ENCODE peak calls at places on chromosomes 12 and 14, in four cellular contexts. E is IMR-90, S is aorta, T is tibial artery. K is an unnamed sample. For H3K4me1, the result is how much of the 10 kb centered on the place peaks cover.

GRCh38 chr12:71797506-71797905 is 42.1 kb upstream of the TBC1D15 start:
- DNase-seq in E (no peak), T (no peak), S (no peak), K (no peak)

GRCh38 chr14:96038558-96038919 is 623 bp upstream of the C14orf132 start:
- DNase-seq in S (no peak), T (no peak), E (no peak), K (no peak)

GRCh38 chr12:52228366-52228765 is 4.7 kb upstream of the KRT7 start:
- DNase-seq in T (no peak), E (no peak), S (no peak), K (no peak)

GRCh38 chr12:98582093-98582492 is 11.4 kb upstream of the SLC25A3 start:
- DNase-seq in S (no peak), T (no peak), E (peak), K (no peak)

GRCh38 chr12:18483723-18484325 is 222.5 kb downstream of the PIK3C2G start:
- DNase-seq in E (no peak), S (no peak), T (no peak), K (no peak)

GRCh38 chr14:42633504-42634095 is 1026.9 kb downstream of the LRFN5 start:
- DNase-seq in T (no peak), E (no peak), S (no peak), K (no peak)

GRCh38 chr12:71504471-71504852 is 64.9 kb downstream of the LGR5 start:
- DNase-seq in E (no peak), T (no peak), S (no peak), K (no peak)

GRCh38 chr12:20154060-20154459 is 214.3 kb upstream of the PDE3A start:
- DNase-seq in S (no peak), T (no peak), E (peak), K (no peak)

GRCh38 chr12:122385171-122386041 is 37.1 kb downstream of the CLIP1 start:
- DNase-seq in S (no peak), T (no peak), E (no peak), K (no peak)

GRCh38 chr14:69398818-69399210 is 322 bp downstream of the SLC39A9 start:
- DNase-seq in T (no peak), E (no peak), S (no peak), K (no peak)

GRCh38 chr14:64766430-64767151 is 62.4 kb downstream of the PLEKHG3 start:
- DNase-seq in S (peak), T (no peak), E (no peak), K (no peak)

GRCh38 chr14:55430024-55430690 is 10.3 kb downstream of the TBPL2 start:
- DNase-seq in E (peak), T (no peak), S (no peak), K (peak)

GRCh38 chr14:96362071-96362964 is 823 bp downstream of the ATG2B start:
- DNase-seq in T (peak), E (peak), S (peak), K (peak)

GRCh38 chr12:27505124-27505523 is 18.9 kb upstream of the PPFIBP1 start:
- DNase-seq in T (no peak), E (peak), S (no peak), K (no peak)

GRCh38 chr14:21015312-21015711 is 9.5 kb downstream of the NDRG2 start:
- DNase-seq in S (no peak), T (no peak), E (no peak), K (peak)
- H3K4me1 ChIP-seq in S (under half), T (under half), E (under half), K (half or more)

GRCh38 chr14:99418217-99418616 is 62.4 kb downstream of the SETD3 start:
- DNase-seq in S (no peak), E (no peak), T (no peak), K (no peak)

GRCh38 chr14:99413172-99413571 is 67.5 kb downstream of the SETD3 start:
- DNase-seq in T (no peak), E (no peak), S (no peak), K (no peak)

GRCh38 chr14:99413972-99414371 is 66.7 kb downstream of the SETD3 start:
- DNase-seq in T (no peak), S (no peak), E (no peak), K (no peak)

GRCh38 chr14:99416909-99417308 is 63.8 kb downstream of the SETD3 start:
- DNase-seq in S (no peak), T (no peak), E (no peak), K (no peak)

GRCh38 chr14:99415496-99416281 is 65.0 kb downstream of the SETD3 start:
- DNase-seq in E (peak), T (peak), S (no peak), K (peak)
- H3K4me1 ChIP-seq in E (under half), T (under half), S (under half), K (under half)

GRCh38 chr12:115670869-115671268 is 606.6 kb downstream of the MED13L start:
- DNase-seq in E (no peak), T (no peak), S (no peak), K (no peak)
- H3K4me1 ChIP-seq in E (under half), T (under half), S (under half), K (under half)

GRCh38 chr14:104678901-104679705 is 10.3 kb upstream of the INF2 start:
- DNase-seq in E (no peak), S (no peak), T (no peak), K (no peak)

GRCh38 chr14:104680056-104680805 is 9.2 kb upstream of the INF2 start:
- DNase-seq in S (peak), E (peak), T (peak), K (no peak)

GRCh38 chr14:104682107-104682593 is 7.3 kb upstream of the INF2 start:
- DNase-seq in E (no peak), T (no peak), S (no peak), K (no peak)

GRCh38 chr14:104681689-104682074 is 7.7 kb upstream of the INF2 start:
- DNase-seq in E (peak), S (peak), T (peak), K (peak)

GRCh38 chr14:104680806-104681688 is 8.4 kb upstream of the INF2 start:
- DNase-seq in S (no peak), T (peak), E (peak), K (peak)
- H3K4me1 ChIP-seq in S (under half), T (under half), E (under half), K (under half)

DNA sequence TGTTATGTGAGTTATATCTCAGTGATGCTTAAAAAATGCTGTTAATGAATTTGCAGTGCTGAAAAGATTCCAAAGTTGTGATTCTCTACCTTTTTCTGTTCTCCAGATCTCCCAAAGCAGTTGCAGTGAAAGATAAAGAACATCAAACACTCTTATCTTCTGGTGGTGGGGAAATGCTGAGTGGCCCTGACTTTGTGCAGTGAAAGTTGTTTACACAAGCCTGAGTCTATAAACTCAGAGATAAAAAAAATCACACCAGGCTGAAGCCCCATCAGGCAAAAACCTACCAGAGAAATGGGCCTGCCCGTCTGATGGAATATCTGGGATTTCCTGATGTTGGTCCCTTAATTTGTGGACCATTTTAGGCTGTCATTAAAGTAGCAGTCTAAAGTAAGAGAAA is 46.1 kb downstream of the RASSF3 start:
- DNase-seq in S (no peak), E (no peak), T (no peak), K (no peak)
- H3K4me1 ChIP-seq in S (under half), E (under half), T (under half), K (under half)

K was measured in gastrocnemius medialis.